ENCODE peak calls at places on chromosomes 12 and 14, in four cellular contexts. B, T, Y and R are unnamed samples.

GRCh38 chr14:54902143-54902520 is 494 bp downstream of the GCH1 start:
- DNase-seq in Y (peak), T (peak), B (peak), R (peak)

GRCh38 chr12:113057565-113058485 is 1.3 kb downstream of the DTX1 start:
- DNase-seq in Y (no peak), B (no peak), T (no peak), R (no peak)

GRCh38 chr14:60087664-60088063 is 4.1 kb upstream of the PCNX4 start:
- DNase-seq in B (no peak), Y (no peak), T (no peak), R (no peak)

GRCh38 chr12:24780969-24781368 is 167.9 kb downstream of the BCAT1 start:
- DNase-seq in T (no peak), B (no peak), Y (no peak), R (no peak)

GRCh38 chr14:96213871-96214465 is 9.3 kb downstream of the BDKRB2 start:
- DNase-seq in Y (no peak), B (no peak), T (no peak), R (no peak)

GRCh38 chr14:85853996-85854526 is 324.1 kb downstream of the FLRT2 start:
- DNase-seq in T (no peak), B (no peak), Y (no peak), R (no peak)

GRCh38 chr14:32190713-32191112 is 11.1 kb upstream of the RNU6-7 start:
- DNase-seq in B (no peak), T (no peak), Y (no peak), R (no peak)

GRCh38 chr12:87008785-87009184 is 752.6 kb upstream of the MGAT4C start:
- DNase-seq in T (no peak), B (no peak), Y (no peak), R (no peak)

GRCh38 chr12:53424626-53425514 is 1.2 kb downstream of the AMHR2 start:
- DNase-seq in Y (no peak), B (no peak), T (no peak), R (no peak)

GRCh38 chr14:96582641-96582980 is 80.4 kb downstream of the PAPOLA start:
- DNase-seq in B (no peak), Y (no peak), T (no peak), R (no peak)

GRCh38 chr12:94535614-94535932 is 75.9 kb upstream of the CEP83 start:
- DNase-seq in T (no peak), Y (no peak), B (no peak), R (no peak)